ENCODE peak calls at places on chromosomes 6 and 20, in six cellular contexts. B, E, M, C, F and D are unnamed samples.

GRCh38 chr6:141809901-141810300 is 322.8 kb upstream of the GJE1 start:
- DNase-seq in B (no peak), E (no peak), M (no peak), C (no peak), F (no peak), D (no peak)

GRCh38 chr6:16174368-16175078 is 45.6 kb downstream of the MYLIP start:
- DNase-seq in B (no peak), E (no peak), M (no peak), C (no peak), F (no peak), D (no peak)

GRCh38 chr6:6688283-6688682 is 99.8 kb downstream of the LY86 start:
- DNase-seq in B (no peak), E (no peak), M (no peak), C (no peak), F (peak), D (no peak)

GRCh38 chr6:170542031-170542719 is 10.9 kb downstream of the PSMB1 start:
- DNase-seq in B (no peak), E (no peak), M (no peak), C (no peak), F (no peak), D (no peak)

GRCh38 chr20:24519476-24519875 is 50.0 kb downstream of the SYNDIG1 start:
- DNase-seq in B (no peak), E (no peak), M (no peak), C (no peak), F (no peak), D (no peak)

GRCh38 chr6:41733349-41733706 is 2.1 kb downstream of the TFEB start:
- DNase-seq in B (no peak), E (no peak), M (no peak), C (no peak), F (no peak), D (no peak)

GRCh38 chr6:149077208-149077607 is 240.3 kb upstream of the TAB2 start:
- DNase-seq in B (no peak), E (no peak), M (no peak), C (no peak), F (no peak), D (no peak)

GRCh38 chr6:13395272-13396237 is 67.2 kb upstream of the TBC1D7 start:
- DNase-seq in B (peak), E (peak), M (no peak), C (no peak), F (peak), D (peak)

GRCh38 chr6:82270791-82271392 is 23.3 kb upstream of the IBTK start:
- DNase-seq in B (no peak), E (peak), M (no peak), C (no peak), F (no peak), D (no peak)

GRCh38 chr6:27883136-27883535 is 29.1 kb downstream of the OR2B2 start:
- DNase-seq in B (no peak), E (no peak), M (no peak), C (no peak), F (no peak), D (no peak)

GRCh38 chr6:156685823-156686428 is 91.3 kb upstream of the ARID1B start:
- DNase-seq in B (no peak), E (no peak), M (no peak), C (no peak), F (no peak), D (no peak)

GRCh38 chr20:13231031-13231752 is 10.1 kb downstream of the ISM1 start:
- DNase-seq in B (no peak), E (peak), M (no peak), C (no peak), F (no peak), D (no peak)

GRCh38 chr6:141808662-141809061 is 324.1 kb upstream of the GJE1 start:
- DNase-seq in B (no peak), E (no peak), M (no peak), C (no peak), F (no peak), D (no peak)

GRCh38 chr6:24689964-24690363 is 23.1 kb downstream of the ACOT13 start:
- DNase-seq in B (no peak), E (no peak), M (no peak), C (no peak), F (no peak), D (no peak)

GRCh38 chr6:26031595-26032386 is 55.4 kb upstream of the HFE start:
- DNase-seq in B (peak), E (peak), M (no peak), C (peak), F (peak), D (peak)

GRCh38 chr6:24257282-24257681 is 100.6 kb downstream of the DCDC2 start:
- DNase-seq in B (no peak), E (peak), M (no peak), C (no peak), F (no peak), D (no peak)

GRCh38 chr6:100347901-100348550 is 116.7 kb downstream of the SIM1 start:
- DNase-seq in B (no peak), E (no peak), M (no peak), C (no peak), F (no peak), D (no peak)

GRCh38 chr20:3082306-3082951 is 2.1 kb downstream of the AVP start:
- DNase-seq in B (no peak), E (no peak), M (no peak), C (no peak), F (no peak), D (no peak)

GRCh38 chr20:20076297-20077065 is 24.1 kb downstream of the CFAP61 start:
- DNase-seq in B (no peak), E (no peak), M (no peak), C (no peak), F (no peak), D (no peak)

GRCh38 chr20:47181056-47181862 is 175.2 kb downstream of the ZMYND8 start:
- DNase-seq in B (no peak), E (peak), M (no peak), C (no peak), F (peak), D (no peak)

GRCh38 chr6:34248198-34248726 is 544 bp downstream of the SMIM29 start:
- DNase-seq in B (peak), E (peak), M (no peak), C (peak), F (peak), D (peak)

GRCh38 chr6:18168264-18168663 is 13.0 kb downstream of the KDM1B start:
- DNase-seq in B (no peak), E (no peak), M (no peak), C (no peak), F (no peak), D (no peak)

GRCh38 chr6:107690864-107691661 is 133.1 kb downstream of the SCML4 start:
- DNase-seq in B (peak), E (no peak), M (no peak), C (peak), F (no peak), D (no peak)

GRCh38 chr6:169008641-169009040 is 245.0 kb downstream of the THBS2 start:
- DNase-seq in B (no peak), E (no peak), M (no peak), C (no peak), F (no peak), D (no peak)

GRCh38 chr6:42026540-42026939 is 23.8 kb upstream of the TAF8 start:
- DNase-seq in B (no peak), E (no peak), M (no peak), C (no peak), F (no peak), D (no peak)

GRCh38 chr6:67952121-67952520 is 683.0 kb upstream of the ADGRB3 start:
- DNase-seq in B (no peak), E (no peak), M (no peak), C (no peak), F (no peak), D (no peak)

DNA sequence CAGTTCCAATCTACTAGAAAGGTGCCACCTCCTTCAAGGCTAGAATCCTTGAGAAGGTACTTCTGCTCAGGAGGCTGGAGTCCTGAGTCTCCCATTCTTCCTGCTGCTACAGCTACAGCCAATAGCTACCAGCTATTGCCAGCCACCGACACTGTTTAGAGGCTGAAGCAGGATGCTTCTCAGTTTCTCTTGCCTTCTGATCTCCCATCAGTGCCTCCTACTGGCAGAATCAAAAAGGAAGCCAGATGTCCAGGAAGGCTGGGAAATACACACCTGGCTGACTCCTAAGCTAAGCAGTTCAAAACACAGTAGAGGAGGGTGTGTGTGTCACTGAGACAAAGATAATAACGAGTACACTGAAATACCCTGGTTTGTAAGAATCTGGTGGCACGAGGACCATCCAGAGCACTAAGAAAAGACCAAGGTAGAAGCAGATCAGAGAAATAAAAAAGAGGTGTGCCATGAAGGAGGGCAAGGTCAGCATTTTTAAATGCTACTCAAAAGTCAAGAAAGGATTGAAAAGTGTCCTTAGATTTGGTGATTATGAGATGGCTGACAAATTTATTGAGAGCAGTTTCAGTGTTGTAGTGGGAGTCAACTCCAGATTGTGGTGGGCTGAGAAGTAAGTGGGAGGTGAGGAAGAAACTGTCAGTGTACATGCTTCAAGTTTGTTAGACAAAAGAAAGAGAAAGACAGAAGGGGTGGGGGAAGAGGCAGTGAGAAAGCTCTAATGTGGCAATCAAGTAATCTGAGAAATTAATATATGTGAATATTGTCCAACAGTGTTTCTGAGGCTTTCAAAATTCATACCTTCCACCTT is 2.3 kb upstream of the HLA-DMA start:
- DNase-seq in B (no peak), E (peak), M (no peak), C (no peak), F (peak), D (no peak)
- TF ChIP-seq CTCF in B (no peak), E (peak), M (no peak), C (no peak), F (no peak), D (peak)

GRCh38 chr6:134175532-134176282 is 123.3 kb upstream of the SLC2A12 start:
- DNase-seq in B (peak), E (peak), M (no peak), C (peak), F (peak), D (peak)
- TF ChIP-seq POLR2A in B (no peak), E (peak), M (no peak), C (peak), F (no peak), D (no peak)

GRCh38 chr6:158476389-158476788 is 83.5 kb upstream of the TMEM181 start:
- DNase-seq in B (no peak), E (no peak), M (no peak), C (no peak), F (no peak), D (no peak)
- H3K4me3 ChIP-seq in B (no peak), E (no peak), M (no peak), C (no peak), F (no peak), D (no peak)

DNA sequence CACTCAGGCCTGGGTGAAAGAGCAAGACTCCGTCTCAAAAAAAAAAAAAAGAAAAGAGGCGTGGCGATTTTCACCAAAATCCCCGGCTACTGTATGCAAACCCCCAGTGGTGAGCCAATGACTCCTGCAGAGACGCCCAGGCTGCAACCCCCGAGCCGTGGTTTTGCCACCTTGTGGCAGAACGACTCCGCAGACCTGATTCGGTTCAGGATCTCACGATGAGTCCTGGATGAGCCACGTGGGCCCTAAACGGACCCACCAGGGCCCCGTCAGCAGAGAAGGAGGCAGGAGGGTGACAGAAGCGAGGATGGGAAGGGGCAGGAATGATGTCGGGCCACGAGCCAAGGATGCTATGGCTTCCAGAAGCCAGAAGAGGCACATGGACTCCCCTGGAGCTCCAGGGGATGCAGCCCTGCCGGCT is 42.5 kb downstream of the SLC2A4RG start:
- DNase-seq in B (no peak), E (no peak), M (no peak), C (no peak), F (no peak), D (no peak)
- TF ChIP-seq CTCF in B (no peak), E (no peak), M (no peak), C (no peak), F (no peak), D (no peak)

GRCh38 chr20:31719644-31720485 is 2.8 kb downstream of the BCL2L1 start:
- DNase-seq in B (no peak), E (peak), M (no peak), C (no peak), F (peak), D (no peak)

GRCh38 chr20:31722388-31723281 is at the start of gene BCL2L1:
- DNase-seq in B (peak), E (peak), M (peak), C (peak), F (peak), D (peak)

GRCh38 chr20:31721408-31722332 is 998 bp downstream of the BCL2L1 start:
- DNase-seq in B (no peak), E (no peak), M (no peak), C (no peak), F (peak), D (peak)

GRCh38 chr20:31720486-31721407 is 1.9 kb downstream of the BCL2L1 start:
- DNase-seq in B (no peak), E (no peak), M (no peak), C (no peak), F (peak), D (no peak)

GRCh38 chr20:31723282-31724078 is 812 bp upstream of the BCL2L1 start:
- DNase-seq in B (peak), E (peak), M (peak), C (peak), F (peak), D (peak)
- TF ChIP-seq POLR2A in B (peak), E (peak), M (no peak), C (peak), F (peak), D (peak)

GRCh38 chr6:52990342-52990741 is 4.7 kb downstream of the GSTA4 start:
- DNase-seq in B (no peak), E (no peak), M (no peak), C (no peak), F (no peak), D (no peak)

GRCh38 chr6:52994031-52994788 is 874 bp downstream of the GSTA4 start:
- DNase-seq in B (peak), E (peak), M (no peak), C (peak), F (no peak), D (no peak)

GRCh38 chr6:52994789-52995078 is 350 bp downstream of the GSTA4 start:
- DNase-seq in B (peak), E (no peak), M (no peak), C (peak), F (peak), D (peak)

GRCh38 chr6:52993461-52993860 is 1.6 kb downstream of the GSTA4 start:
- DNase-seq in B (no peak), E (no peak), M (no peak), C (no peak), F (no peak), D (no peak)

DNA sequence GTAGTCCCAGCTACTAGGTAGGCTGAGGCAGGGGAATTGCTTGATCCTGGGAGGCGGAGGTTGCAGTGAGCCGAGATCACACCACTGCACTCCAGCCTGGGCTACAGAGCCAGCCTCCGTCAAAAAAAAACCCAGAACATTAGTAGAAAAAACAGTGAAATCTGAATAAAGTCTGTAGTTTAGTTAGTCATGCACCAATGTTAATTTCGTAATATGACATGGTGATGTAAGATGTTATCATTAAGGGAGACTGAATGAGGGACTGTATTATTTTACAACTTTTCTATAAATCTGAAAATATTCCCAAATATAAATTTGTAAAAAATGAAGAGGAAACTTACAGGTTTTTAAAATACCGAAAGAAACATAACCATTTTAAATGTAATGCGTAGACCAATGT is 2.1 kb downstream of the GSTA4 start:
- DNase-seq in B (no peak), E (no peak), M (no peak), C (no peak), F (no peak), D (no peak)
- H3K4me3 ChIP-seq in B (no peak), E (no peak), M (no peak), C (no peak), F (no peak), D (no peak)

GRCh38 chr6:150928882-150929281 is 63.4 kb downstream of the MTHFD1L start:
- DNase-seq in B (no peak), E (peak), M (no peak), C (no peak), F (no peak), D (no peak)
- TF ChIP-seq CTCF in B (no peak), E (no peak), M (no peak), C (no peak), F (no peak), D (peak)

DNA sequence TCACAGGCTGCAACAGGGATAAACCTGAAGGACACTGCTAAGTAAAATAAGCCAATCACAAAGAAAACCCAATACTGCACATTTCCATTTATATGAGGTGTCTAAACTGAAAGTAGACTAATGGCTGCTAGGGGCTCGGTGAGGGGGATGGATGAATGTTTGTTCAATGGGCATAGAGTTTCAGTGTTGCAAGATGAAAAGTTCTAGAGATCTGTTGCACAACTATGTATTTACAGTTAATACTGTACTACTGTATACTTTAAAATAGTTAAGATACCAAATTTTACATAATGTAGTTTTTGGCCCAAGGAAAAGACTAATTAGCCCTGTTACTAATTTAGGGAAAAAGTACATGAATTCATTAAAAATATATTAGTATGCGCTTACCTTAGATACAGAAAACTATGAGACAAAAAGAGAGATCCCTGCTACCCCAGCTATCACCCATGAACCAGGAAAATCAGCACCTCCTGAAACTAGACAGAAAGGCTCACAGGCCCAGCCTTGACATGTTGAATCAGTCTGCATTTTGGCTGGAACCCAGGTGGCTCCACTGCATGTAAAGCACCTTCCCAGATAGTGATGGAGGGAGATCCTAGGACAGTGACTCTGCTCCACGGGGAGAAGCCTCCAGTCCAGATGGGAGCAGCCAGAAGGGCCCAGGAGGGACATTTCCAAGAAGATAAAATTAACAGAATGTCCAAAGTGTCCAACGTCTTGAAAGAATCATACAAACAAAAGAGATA is 16.1 kb downstream of the HLA-F start:
- DNase-seq in B (no peak), E (no peak), M (no peak), C (no peak), F (no peak), D (no peak)
- TF ChIP-seq POLR2A in B (no peak), E (no peak), M (no peak), C (no peak), F (no peak), D (no peak)